ENCODE peak calls at places on chromosome 22, in five cellular contexts. X is Peyer's patch, R is fibroblast of mammary gland, M is fibroblast of lung, G is GM12865. Z is an unnamed sample.

GRCh38 chr22:44870021-44870420 is 117.6 kb downstream of the ARHGAP8 start:
- DNase-seq in X (no peak), R (peak; percentile 27), M (peak; percentile 64), G (no peak), Z (no peak)

GRCh38 chr22:27238935-27239510 is 562.5 kb downstream of the MN1 start:
- DNase-seq in X (no peak), R (peak; percentile 87), M (peak; percentile 100), G (no peak), Z (peak; percentile 89)

GRCh38 chr22:38706101-38706884 is 549 bp downstream of the GTPBP1 start:
- DNase-seq in X (peak; percentile 47), R (peak; percentile 29), M (peak; percentile 14), G (peak; percentile 49), Z (no peak)

GRCh38 chr22:23608583-23608982 is 23.5 kb downstream of the DRICH1 start:
- DNase-seq in X (no peak), R (no peak), M (peak; percentile 20), G (no peak), Z (no peak)

GRCh38 chr22:25774575-25775026 is 32.6 kb downstream of the MYO18B start:
- DNase-seq in X (no peak), R (no peak), M (no peak), G (peak; percentile 28), Z (no peak)

GRCh38 chr22:50530280-50530856 is 556 bp upstream of the TYMP start:
- DNase-seq in X (peak; percentile 69), R (peak; percentile 81), M (peak; percentile 71), G (peak; percentile 92), Z (peak; percentile 46)

GRCh38 chr22:42644422-42645340 is 4.3 kb upstream of the ATP5MGL start:
- DNase-seq in X (no peak), R (peak; percentile 45), M (peak; percentile 36), G (no peak), Z (no peak)

GRCh38 chr22:47994899-47995573 is 1232.6 kb downstream of the TBC1D22A start:
- DNase-seq in X (no peak), R (no peak), M (no peak), G (no peak), Z (no peak)

GRCh38 chr22:45531441-45531840 is 28.8 kb downstream of the FBLN1 start:
- DNase-seq in X (no peak), R (no peak), M (no peak), G (no peak), Z (no peak)

GRCh38 chr22:34105461-34106062 is 185.3 kb upstream of the LARGE1 start:
- DNase-seq in X (peak; percentile 18), R (peak; percentile 1), M (no peak), G (peak; percentile 46), Z (no peak)

GRCh38 chr22:41551882-41552582 is 7.8 kb upstream of the POLR3H start:
- DNase-seq in X (no peak), R (no peak), M (no peak), G (no peak), Z (no peak)

GRCh38 chr22:37133304-37134018 is 16.3 kb downstream of the IL2RB start:
- DNase-seq in X (no peak), R (no peak), M (peak; percentile 19), G (no peak), Z (no peak)

GRCh38 chr22:23237201-23237798 is 57.0 kb downstream of the BCR start:
- DNase-seq in X (no peak), R (peak; percentile 50), M (peak; percentile 67), G (peak; percentile 49), Z (no peak)

GRCh38 chr22:50272103-50272782 is 2.1 kb upstream of the MAPK11 start:
- DNase-seq in X (no peak), R (peak; percentile 17), M (peak; percentile 19), G (no peak), Z (no peak)

GRCh38 chr22:46678003-46678657 is 57.9 kb downstream of the GRAMD4 start:
- DNase-seq in X (no peak), R (no peak), M (no peak), G (no peak), Z (no peak)

GRCh38 chr22:50717709-50718351 is 20.2 kb upstream of the ACR start:
- DNase-seq in X (no peak), R (no peak), M (no peak), G (no peak), Z (no peak)

GRCh38 chr22:50270302-50271010 is at the start of gene MAPK11:
- DNase-seq in X (peak; percentile 70), R (peak; percentile 59), M (peak; percentile 72), G (peak; percentile 77), Z (no peak)

GRCh38 chr22:30876925-30877553 is 91.5 kb downstream of the MORC2 start:
- DNase-seq in X (no peak), R (peak; percentile 53), M (peak; percentile 56), G (no peak), Z (no peak)
- TF ChIP-seq CTCF in X (no peak), R (no peak), M (no peak), G (no peak), Z (no peak)

GRCh38 chr22:29205260-29205597 is 467 bp upstream of the EMID1 start:
- DNase-seq in X (no peak), R (no peak), M (no peak), G (no peak), Z (no peak)
- H3K4me3 ChIP-seq in X (peak overlapping the region; percentile 62), R (no peak overlapping the region), M (peak overlapping the region; percentile 32), G (peak overlapping the region; percentile 57), Z (peak overlapping the region; percentile 29)

GRCh38 chr22:20943104-20943933 is 23.7 kb upstream of the AIFM3 start:
- DNase-seq in X (no peak), R (no peak), M (no peak), G (no peak), Z (no peak)
- TF ChIP-seq CTCF in X (no peak), R (no peak), M (no peak), G (no peak), Z (no peak)

DNA sequence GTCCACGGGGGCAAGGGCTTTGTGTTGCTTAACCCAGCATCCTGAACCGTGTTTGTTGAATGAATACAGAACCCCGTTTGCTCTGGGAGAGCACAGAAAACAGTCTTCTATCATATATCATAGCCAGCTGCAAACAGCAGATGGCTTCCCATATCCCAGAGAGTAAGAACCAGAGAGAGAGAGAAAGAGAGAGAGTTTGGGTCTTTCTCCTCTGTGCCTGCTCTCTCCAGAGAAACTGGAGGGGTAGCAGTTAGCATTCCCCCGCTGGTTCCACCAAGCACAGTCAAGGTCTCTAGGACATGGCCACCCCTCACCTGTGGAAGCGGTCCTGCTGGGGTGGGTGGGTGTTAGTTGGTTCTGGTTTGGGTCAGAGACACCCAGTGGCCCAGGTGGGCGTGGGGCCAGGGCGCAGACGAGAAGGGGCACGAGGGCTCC is 487 bp upstream of the TIMP3 start:
- DNase-seq in X (no peak), R (no peak), M (no peak), G (no peak), Z (no peak)
- H3K4me3 ChIP-seq in X (peak overlapping the region; percentile 64), R (peak overlapping the region; percentile 24), M (peak overlapping the region; percentile 80), G (no peak overlapping the region), Z (peak overlapping the region; percentile 17)

Z was measured in AG09309.